ENCODE peak calls at places on chromosomes 4 and X, in six cellular contexts. One of them, this sample, is unnamed.
A peak's percentile ranks its signal among the peaks of the same experiment; 100 is the strongest.

GRCh38 chr4:2512396-2513135 is 23.9 kb upstream of the FAM193A start:
- DNase-seq in BJ: no peak
- DNase-seq in body of pancreas: no peak
- DNase-seq in thyroid gland: no peak
- DNase-seq in A673: no peak
- DNase-seq in fibroblast of the aortic adventitia: no peak
- DNase-seq in this sample: no peak

GRCh38 chr4:91525627-91526026 is 778.1 kb upstream of the GRID2 start:
- DNase-seq in BJ: no peak
- DNase-seq in body of pancreas: no peak
- DNase-seq in thyroid gland: no peak
- DNase-seq in A673: no peak
- DNase-seq in fibroblast of the aortic adventitia: no peak
- DNase-seq in this sample: no peak

GRCh38 chr4:1976416-1977352 is 32.1 kb downstream of the NELFA start:
- DNase-seq in BJ: no peak
- DNase-seq in body of pancreas: no peak
- DNase-seq in thyroid gland: no peak
- DNase-seq in A673: no peak
- DNase-seq in fibroblast of the aortic adventitia: no peak
- DNase-seq in this sample: no peak

GRCh38 chr4:150682126-150682525 is 100.2 kb downstream of the MAB21L2 start:
- DNase-seq in BJ: no peak
- DNase-seq in body of pancreas: no peak
- DNase-seq in thyroid gland: no peak
- DNase-seq in A673: no peak
- DNase-seq in fibroblast of the aortic adventitia: no peak
- DNase-seq in this sample: no peak

GRCh38 chrX:73868916-73869315 is 305.9 kb downstream of the CHIC1 start:
- DNase-seq in BJ: no peak
- DNase-seq in body of pancreas: no peak
- DNase-seq in thyroid gland: no peak
- DNase-seq in A673: no peak
- DNase-seq in fibroblast of the aortic adventitia: no peak
- DNase-seq in this sample: no peak

GRCh38 chr4:7066493-7066892 is 1.4 kb downstream of the GRPEL1 start:
- DNase-seq in BJ: no peak
- DNase-seq in body of pancreas: no peak
- DNase-seq in thyroid gland: no peak
- DNase-seq in A673: no peak
- DNase-seq in fibroblast of the aortic adventitia: no peak
- DNase-seq in this sample: no peak

GRCh38 chr4:148477276-148477675 is 35.1 kb upstream of the NR3C2 start:
- DNase-seq in BJ: no peak
- DNase-seq in body of pancreas: no peak
- DNase-seq in thyroid gland: no peak
- DNase-seq in A673: no peak
- DNase-seq in fibroblast of the aortic adventitia: no peak
- DNase-seq in this sample: no peak

GRCh38 chr4:6891436-6892170 is 18.0 kb upstream of the TBC1D14 start:
- DNase-seq in BJ: no peak
- DNase-seq in body of pancreas: no peak
- DNase-seq in thyroid gland: no peak
- DNase-seq in A673: no peak
- DNase-seq in fibroblast of the aortic adventitia: peak; percentile 28
- DNase-seq in this sample: no peak

GRCh38 chrX:1903380-1903935 is 288.6 kb downstream of the ASMT start:
- DNase-seq in BJ: peak; percentile 35
- DNase-seq in body of pancreas: no peak
- DNase-seq in thyroid gland: no peak
- DNase-seq in A673: no peak
- DNase-seq in fibroblast of the aortic adventitia: no peak
- DNase-seq in this sample: no peak

GRCh38 chr4:37675587-37676290 is 10.4 kb downstream of the RELL1 start:
- DNase-seq in BJ: no peak
- DNase-seq in body of pancreas: peak; percentile 46
- DNase-seq in thyroid gland: peak; percentile 81
- DNase-seq in A673: no peak
- DNase-seq in fibroblast of the aortic adventitia: no peak
- DNase-seq in this sample: no peak

GRCh38 chr4:71009796-71010588 is 16.5 kb downstream of the DCK start:
- DNase-seq in BJ: no peak
- DNase-seq in body of pancreas: no peak
- DNase-seq in thyroid gland: no peak
- DNase-seq in A673: peak; percentile 49
- DNase-seq in fibroblast of the aortic adventitia: peak; percentile 74
- DNase-seq in this sample: peak; percentile 19

GRCh38 chr4:48939785-48940184 is 33.2 kb upstream of the OCIAD2 start:
- DNase-seq in BJ: peak; percentile 44
- DNase-seq in body of pancreas: peak; percentile 28
- DNase-seq in thyroid gland: peak; percentile 51
- DNase-seq in A673: peak; percentile 58
- DNase-seq in fibroblast of the aortic adventitia: peak; percentile 79
- DNase-seq in this sample: peak; percentile 71

GRCh38 chrX:137194164-137194563 is 160.4 kb upstream of the GPR101 start:
- DNase-seq in BJ: no peak
- DNase-seq in body of pancreas: peak; percentile 10
- DNase-seq in thyroid gland: no peak
- DNase-seq in A673: peak; percentile 64
- DNase-seq in fibroblast of the aortic adventitia: peak; percentile 39
- DNase-seq in this sample: no peak

GRCh38 chrX:40755291-40756249 is 20.2 kb upstream of the MED14 start:
- DNase-seq in BJ: no peak
- DNase-seq in body of pancreas: peak; percentile 6
- DNase-seq in thyroid gland: peak; percentile 75
- DNase-seq in A673: no peak
- DNase-seq in fibroblast of the aortic adventitia: peak; percentile 37
- DNase-seq in this sample: no peak

GRCh38 chrX:81280148-81280547 is 78.2 kb downstream of the SH3BGRL start:
- DNase-seq in BJ: no peak
- DNase-seq in body of pancreas: no peak
- DNase-seq in thyroid gland: no peak
- DNase-seq in A673: peak; percentile 17
- DNase-seq in fibroblast of the aortic adventitia: no peak
- DNase-seq in this sample: no peak
- TF ChIP-seq CTCF in BJ: peak; percentile 12
- TF ChIP-seq CTCF in body of pancreas: no peak
- TF ChIP-seq CTCF in thyroid gland: no peak
- TF ChIP-seq CTCF in A673: peak; percentile 52
- TF ChIP-seq CTCF in fibroblast of the aortic adventitia: no peak
- TF ChIP-seq CTCF in this sample: no peak

DNA sequence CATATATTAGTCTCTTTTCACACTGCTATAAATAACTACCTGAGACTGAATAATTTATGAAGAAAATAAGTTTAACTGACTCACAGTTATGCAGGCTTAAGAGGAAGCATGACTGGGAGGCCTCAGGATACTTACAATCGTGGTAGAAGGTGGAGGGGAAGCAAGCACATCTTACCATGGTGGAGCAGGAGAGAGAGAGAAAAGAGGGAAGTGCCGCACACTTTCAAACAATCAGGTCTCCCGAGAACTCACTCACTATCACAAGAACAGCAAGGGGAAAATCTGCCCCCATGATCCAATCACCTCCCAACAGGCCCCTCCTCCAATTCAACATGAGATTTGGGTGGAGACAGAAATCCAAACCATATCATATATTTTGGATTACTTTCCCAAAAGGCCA is 273.4 kb upstream of the RASGEF1B start:
- DNase-seq in BJ: no peak
- DNase-seq in body of pancreas: no peak
- DNase-seq in thyroid gland: no peak
- DNase-seq in A673: no peak
- DNase-seq in fibroblast of the aortic adventitia: no peak
- DNase-seq in this sample: no peak
- H3K4me3 ChIP-seq in BJ: no peak overlapping the region
- H3K4me3 ChIP-seq in body of pancreas: no peak overlapping the region
- H3K4me3 ChIP-seq in thyroid gland: no peak overlapping the region
- H3K4me3 ChIP-seq in A673: no peak overlapping the region
- H3K4me3 ChIP-seq in fibroblast of the aortic adventitia: no peak overlapping the region
- H3K4me3 ChIP-seq in this sample: no peak overlapping the region

GRCh38 chr4:165060938-165061337 is 7.3 kb downstream of the TRIM75 start:
- DNase-seq in BJ: no peak
- DNase-seq in body of pancreas: no peak
- DNase-seq in thyroid gland: no peak
- DNase-seq in A673: peak; percentile 19
- DNase-seq in fibroblast of the aortic adventitia: no peak
- DNase-seq in this sample: no peak
- TF ChIP-seq CTCF in BJ: peak; percentile 30
- TF ChIP-seq CTCF in body of pancreas: no peak
- TF ChIP-seq CTCF in thyroid gland: no peak
- TF ChIP-seq CTCF in A673: peak; percentile 49
- TF ChIP-seq CTCF in fibroblast of the aortic adventitia: no peak
- TF ChIP-seq CTCF in this sample: peak; percentile 19

DNA sequence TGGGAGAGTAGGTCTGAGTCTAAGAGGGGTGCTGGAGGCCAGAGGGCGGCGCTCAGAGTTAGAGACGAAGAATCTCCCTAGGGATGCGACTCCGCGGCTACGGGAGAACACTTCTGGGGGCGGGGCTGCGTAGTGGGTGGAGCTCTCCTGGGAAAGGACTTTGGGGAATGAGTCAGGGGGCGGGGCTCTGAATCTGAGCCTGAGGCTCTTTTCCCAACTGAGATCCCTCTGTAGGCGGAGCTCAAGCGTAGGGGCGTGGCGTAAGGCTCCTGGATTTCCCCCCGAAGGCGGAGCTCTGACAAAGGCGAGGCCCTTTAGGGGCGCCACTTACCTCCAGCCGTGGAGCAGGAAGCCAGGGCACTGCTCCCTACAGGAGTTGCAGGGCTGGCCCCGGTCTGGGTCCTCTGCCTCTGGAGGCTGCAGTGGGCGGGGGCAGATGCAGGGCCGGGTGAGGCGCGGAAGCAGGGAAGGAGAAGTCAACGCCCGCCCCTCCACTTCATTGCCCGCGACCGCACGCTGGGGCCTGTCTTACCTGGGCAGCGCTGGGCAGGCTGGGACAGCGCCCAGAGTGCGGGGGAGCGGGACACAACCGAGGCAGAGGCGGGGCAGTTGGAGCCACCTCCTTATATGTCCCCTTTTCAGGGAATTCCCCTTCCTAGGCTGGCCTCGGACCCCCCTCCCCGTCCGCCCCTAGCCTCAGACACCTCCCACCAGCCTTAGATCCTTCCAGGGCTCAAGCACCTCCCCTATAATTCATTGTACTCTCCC is 1.7 kb downstream of the PRICKLE3 start:
- DNase-seq in BJ: peak; percentile 38
- DNase-seq in body of pancreas: peak; percentile 94
- DNase-seq in thyroid gland: peak; percentile 90
- DNase-seq in A673: peak; percentile 95
- DNase-seq in fibroblast of the aortic adventitia: peak; percentile 88
- DNase-seq in this sample: peak; percentile 76
- H3K4me3 ChIP-seq in BJ: peak overlapping the region; percentile 42
- H3K4me3 ChIP-seq in body of pancreas: no peak overlapping the region
- H3K4me3 ChIP-seq in thyroid gland: no peak overlapping the region
- H3K4me3 ChIP-seq in A673: peak overlapping the region; percentile 47
- H3K4me3 ChIP-seq in fibroblast of the aortic adventitia: peak overlapping the region; percentile 76
- H3K4me3 ChIP-seq in this sample: peak overlapping the region; percentile 60